ENCODE peak calls at places on chromosomes 12 and 14, in eight cellular contexts. I is endothelial cell of umbilical vein, F is SK-N-MC, M is GM12878, A is HCT116, N is upper lobe of left lung, P is sigmoid colon, T is Panc1. X is an unnamed sample.

GRCh38 chr14:81343166-81343565 is 57.0 kb downstream of the STON2 start:
- DNase-seq in P (no peak), F (no peak), I (no peak), N (no peak), T (no peak), M (no peak), A (no peak), X (no peak)

GRCh38 chr12:113340061-113340460 is 5.2 kb upstream of the SLC8B1 start:
- DNase-seq in N (no peak), I (no peak), F (peak), P (no peak), A (no peak), T (no peak), M (no peak), X (no peak)

GRCh38 chr12:19034937-19035336 is 94.6 kb upstream of the PLEKHA5 start:
- DNase-seq in A (no peak), I (no peak), F (no peak), M (no peak), P (no peak), N (no peak), T (no peak), X (no peak)

GRCh38 chr14:88209273-88209672 is 113.8 kb downstream of the KCNK10 start:
- DNase-seq in N (no peak), M (no peak), F (no peak), P (no peak), I (no peak), T (no peak), A (no peak), X (no peak)

GRCh38 chr14:91202234-91202974 is 42.1 kb downstream of the GPR68 start:
- DNase-seq in P (peak), T (no peak), A (no peak), M (no peak), F (peak), N (peak), I (peak), X (peak)

GRCh38 chr12:19299765-19300164 is 139.5 kb upstream of the AEBP2 start:
- DNase-seq in P (no peak), F (no peak), M (no peak), N (peak), A (peak), I (no peak), T (no peak), X (no peak)

GRCh38 chr12:54983536-54984102 is 943 bp downstream of the TESPA1 start:
- DNase-seq in F (no peak), I (no peak), N (no peak), T (no peak), P (no peak), A (no peak), M (no peak), X (no peak)

GRCh38 chr12:70317781-70318180 is 48.3 kb upstream of the KCNMB4 start:
- DNase-seq in N (no peak), P (no peak), A (no peak), I (no peak), F (no peak), M (peak), T (no peak), X (peak)

GRCh38 chr14:93304771-93305170 is 28.1 kb downstream of the BTBD7 start:
- DNase-seq in P (no peak), M (no peak), I (no peak), N (no peak), A (no peak), T (no peak), F (no peak), X (no peak)

GRCh38 chr14:89065879-89066278 is 241.4 kb downstream of the TTC8 start:
- DNase-seq in P (no peak), F (no peak), N (no peak), I (no peak), M (no peak), A (no peak), T (no peak), X (no peak)

GRCh38 chr12:51428256-51428655 is 3.6 kb downstream of the SLC4A8 start:
- DNase-seq in P (no peak), T (no peak), F (no peak), I (no peak), A (no peak), N (no peak), M (no peak), X (no peak)

GRCh38 chr12:66664076-66664475 is 14.8 kb downstream of the GRIP1 start:
- DNase-seq in N (no peak), M (no peak), A (no peak), T (no peak), P (no peak), F (no peak), I (no peak), X (no peak)

GRCh38 chr14:72644038-72644437 is 249.9 kb downstream of the DPF3 start:
- DNase-seq in P (no peak), M (no peak), N (no peak), I (no peak), T (no peak), A (no peak), F (no peak), X (no peak)

GRCh38 chr12:8665729-8666128 is 3.1 kb upstream of the MFAP5 start:
- DNase-seq in F (peak), M (no peak), I (no peak), N (no peak), A (no peak), T (no peak), P (no peak), X (no peak)

GRCh38 chr12:125140239-125140917 is 75.1 kb downstream of the AACS start:
- DNase-seq in M (no peak), A (no peak), N (no peak), P (no peak), T (no peak), F (no peak), I (no peak), X (no peak)

GRCh38 chr14:34301107-34301734 is 160.8 kb downstream of the SPTSSA start:
- DNase-seq in M (peak), I (peak), P (no peak), N (no peak), A (peak), F (no peak), T (no peak), X (peak)

GRCh38 chr12:107843351-107844311 is 69.1 kb downstream of the ASCL4 start:
- DNase-seq in A (no peak), N (no peak), M (no peak), F (no peak), I (no peak), T (no peak), P (no peak), X (no peak)

GRCh38 chr12:104083769-104084475 is 19.6 kb downstream of the HCFC2 start:
- DNase-seq in M (peak), A (no peak), F (no peak), I (no peak), P (no peak), N (no peak), T (no peak), X (no peak)

GRCh38 chr14:87640553-87640952 is 352.4 kb downstream of the GALC start:
- DNase-seq in M (no peak), F (no peak), A (no peak), I (no peak), P (no peak), T (no peak), N (no peak), X (no peak)

GRCh38 chr14:102046337-102047278 is 40.2 kb downstream of the HSP90AA1 start:
- DNase-seq in N (peak), A (peak), P (peak), M (no peak), T (no peak), F (no peak), I (peak), X (peak)

GRCh38 chr14:81625343-81625742 is 91.7 kb upstream of the SEL1L start:
- DNase-seq in N (no peak), I (no peak), P (no peak), M (no peak), F (peak), T (peak), A (peak), X (no peak)

GRCh38 chr12:75805905-75806304 is 225.7 kb downstream of the PHLDA1 start:
- DNase-seq in T (no peak), F (no peak), A (no peak), I (no peak), M (no peak), P (no peak), N (no peak), X (no peak)

GRCh38 chr12:89087149-89087834 is 265.0 kb downstream of the DUSP6 start:
- DNase-seq in M (no peak), F (no peak), P (no peak), N (no peak), I (peak), A (no peak), T (no peak), X (no peak)

GRCh38 chr14:65299837-65300236 is 112.7 kb upstream of the FUT8 start:
- DNase-seq in M (no peak), T (no peak), N (peak), I (no peak), A (no peak), P (no peak), F (no peak), X (no peak)

GRCh38 chr14:56630707-56631106 is 51.1 kb downstream of the TMEM260 start:
- DNase-seq in A (no peak), F (no peak), I (no peak), P (no peak), M (no peak), T (no peak), N (no peak), X (no peak)

GRCh38 chr14:81519200-81519998 is 14.3 kb downstream of the SEL1L start:
- DNase-seq in I (peak), M (peak), A (no peak), N (peak), F (no peak), T (no peak), P (no peak), X (peak)

GRCh38 chr12:6563448-6564050 is 4.5 kb downstream of the NOP2 start:
- DNase-seq in N (no peak), F (no peak), T (no peak), P (no peak), M (no peak), I (peak), A (no peak), X (no peak)

GRCh38 chr12:120540445-120540844 is 6.3 kb downstream of the RNF10 start:
- DNase-seq in T (no peak), I (peak), A (no peak), F (no peak), P (no peak), M (no peak), N (no peak), X (peak)

GRCh38 chr12:57845478-57846284 is 848 bp downstream of the CTDSP2 start:
- DNase-seq in T (no peak), F (no peak), M (no peak), A (no peak), I (peak), P (peak), N (peak), X (peak)

GRCh38 chr14:25042362-25043299 is 7.3 kb downstream of the STXBP6 start:
- DNase-seq in F (no peak), A (no peak), T (no peak), I (peak), P (no peak), N (no peak), M (no peak), X (no peak)

GRCh38 chr14:100399052-100399849 is 76.1 kb downstream of the SLC25A47 start:
- DNase-seq in N (no peak), A (no peak), T (no peak), M (no peak), P (no peak), I (no peak), F (no peak), X (no peak)

GRCh38 chr14:29799718-29800117 is 127.9 kb downstream of the PRKD1 start:
- DNase-seq in M (peak), A (no peak), P (no peak), F (no peak), I (no peak), N (no peak), T (no peak), X (no peak)
- TF ChIP-seq POLR2AphosphoS5 in M (no peak), A (no peak), P (no peak), F (no peak), I (no peak), N (no peak), T (no peak), X (no peak)

GRCh38 chr12:102539651-102540553 is 59.5 kb upstream of the IGF1 start:
- DNase-seq in F (no peak), I (no peak), N (no peak), A (no peak), T (no peak), P (no peak), M (no peak), X (no peak)
- TF ChIP-seq POLR2AphosphoS5 in F (no peak), I (no peak), N (no peak), A (no peak), T (no peak), P (no peak), M (no peak), X (no peak)

GRCh38 chr14:30223385-30223785 is 295.7 kb upstream of the PRKD1 start:
- DNase-seq in I (peak), P (peak), F (no peak), A (peak), M (no peak), N (peak), T (peak), X (no peak)

GRCh38 chr14:30227436-30227835 is 299.8 kb upstream of the PRKD1 start:
- DNase-seq in P (peak), M (no peak), F (no peak), T (no peak), A (no peak), N (no peak), I (no peak), X (no peak)

GRCh38 chr14:30227871-30228270 is 300.2 kb upstream of the PRKD1 start:
- DNase-seq in I (peak), F (no peak), M (no peak), N (no peak), T (no peak), A (no peak), P (no peak), X (no peak)

GRCh38 chr14:30223966-30224365 is 296.3 kb upstream of the PRKD1 start:
- DNase-seq in I (peak), M (no peak), N (no peak), F (no peak), T (no peak), A (no peak), P (no peak), X (no peak)

DNA sequence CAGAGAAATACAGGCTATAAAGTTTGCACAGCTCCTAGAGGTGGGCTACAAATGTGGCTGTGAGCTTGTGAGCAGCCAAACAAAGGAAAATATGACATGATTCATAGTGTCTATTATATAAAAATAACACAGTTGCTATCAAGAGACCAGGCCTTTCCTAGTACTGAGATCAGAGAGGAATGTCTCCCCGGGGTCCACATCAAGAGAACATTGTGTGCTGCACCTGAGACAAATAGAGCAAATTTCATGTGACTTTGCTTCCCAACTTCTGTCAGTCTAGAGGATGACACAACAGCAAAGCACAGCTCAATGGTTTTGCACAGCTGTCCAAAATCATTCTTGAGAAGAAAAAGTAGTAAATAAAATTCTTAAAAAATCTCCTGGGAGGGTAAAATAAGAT is 297.5 kb upstream of the PRKD1 start:
- DNase-seq in A (no peak), I (peak), N (no peak), M (no peak), T (no peak), F (no peak), P (peak), X (no peak)
- TF ChIP-seq POLR2AphosphoS5 in A (no peak), I (no peak), N (no peak), M (no peak), T (no peak), F (no peak), P (peak), X (no peak)

GRCh38 chr14:68543516-68543915 is 249.4 kb downstream of the ZFP36L1 start:
- DNase-seq in M (no peak), T (no peak), N (no peak), P (no peak), F (no peak), A (no peak), I (no peak), X (no peak)

GRCh38 chr14:68546839-68547238 is 246.0 kb downstream of the ZFP36L1 start:
- DNase-seq in F (no peak), P (no peak), M (no peak), T (no peak), A (no peak), I (no peak), N (no peak), X (no peak)

GRCh38 chr14:68541128-68541896 is 251.6 kb downstream of the ZFP36L1 start:
- DNase-seq in A (no peak), T (no peak), I (no peak), M (no peak), P (no peak), F (no peak), N (no peak), X (no peak)

GRCh38 chr14:68542346-68542745 is 250.5 kb downstream of the ZFP36L1 start:
- DNase-seq in T (no peak), M (no peak), A (no peak), F (no peak), I (no peak), N (no peak), P (no peak), X (no peak)

DNA sequence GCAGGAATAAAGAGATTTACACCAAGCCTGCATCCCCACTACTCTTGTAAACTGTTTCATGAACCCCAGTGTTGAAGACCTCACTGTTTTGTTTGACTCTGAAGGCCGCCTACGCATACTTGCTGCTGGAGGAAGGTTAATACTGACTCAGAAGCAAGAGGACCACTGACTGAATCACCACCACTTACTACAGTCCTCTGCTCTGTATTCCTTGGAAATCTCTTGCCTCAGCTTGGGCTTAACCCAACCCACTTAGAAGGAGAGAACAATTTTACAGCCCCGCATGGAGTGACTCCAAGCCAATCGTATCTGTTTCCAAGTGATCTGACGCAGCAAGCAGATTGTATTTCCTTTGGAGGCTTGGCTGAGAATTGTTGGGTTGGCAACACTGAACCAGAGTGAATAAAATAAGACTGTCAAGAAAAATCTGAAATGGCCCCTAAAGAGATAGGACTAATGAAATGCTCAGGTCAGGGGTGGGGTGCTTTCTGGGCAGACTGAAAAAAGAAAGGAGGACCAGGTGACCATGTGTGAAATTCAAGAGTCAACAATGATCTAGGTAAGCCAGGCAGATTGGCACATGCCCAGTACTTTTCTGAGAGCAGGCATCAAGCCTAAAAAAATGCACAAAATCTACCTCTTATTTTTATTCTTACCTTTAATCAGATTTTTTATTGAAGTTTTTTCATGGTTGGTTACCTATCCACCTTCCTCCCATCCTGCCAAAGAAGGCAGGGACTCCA is 248.5 kb downstream of the ZFP36L1 start:
- DNase-seq in T (no peak), I (peak), P (peak), A (no peak), N (no peak), F (no peak), M (no peak), X (no peak)
- TF ChIP-seq POLR2AphosphoS5 in T (no peak), I (no peak), P (peak), A (peak), N (no peak), F (no peak), M (no peak), X (no peak)

GRCh38 chr12:108895220-108895802 is 15.4 kb downstream of the DAO start:
- DNase-seq in A (no peak), N (no peak), I (no peak), F (no peak), M (no peak), T (no peak), P (no peak), X (no peak)

GRCh38 chr12:108896817-108897216 is 16.9 kb downstream of the DAO start:
- DNase-seq in P (no peak), T (no peak), N (no peak), F (no peak), I (no peak), A (no peak), M (no peak), X (no peak)

GRCh38 chr12:108896331-108896730 is 16.4 kb downstream of the DAO start:
- DNase-seq in F (no peak), A (no peak), M (no peak), I (peak), P (no peak), T (no peak), N (no peak), X (no peak)

DNA sequence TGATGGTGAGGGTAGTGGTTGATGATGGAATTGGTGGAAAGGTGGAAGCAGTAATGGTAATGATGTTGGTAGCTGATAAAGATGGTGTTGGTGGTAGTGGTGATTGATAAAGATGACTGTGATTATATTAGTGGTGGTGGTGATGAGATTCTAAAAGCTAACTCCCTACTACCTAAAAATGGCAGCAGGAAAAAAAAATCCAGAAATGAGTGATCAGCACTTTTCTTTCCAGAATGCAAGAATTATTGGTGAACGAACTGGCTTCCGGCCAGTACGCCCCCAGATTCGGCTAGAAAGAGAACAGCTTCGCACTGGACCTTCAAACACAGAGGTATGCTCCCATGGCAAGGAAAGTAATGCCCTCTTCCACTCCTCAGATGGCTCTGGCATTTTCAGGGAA is 19.3 kb downstream of the DAO start:
- DNase-seq in P (no peak), N (no peak), M (no peak), T (no peak), F (no peak), I (no peak), A (no peak), X (no peak)
- TF ChIP-seq POLR2AphosphoS5 in P (no peak), N (no peak), M (no peak), T (no peak), F (no peak), I (no peak), A (no peak), X (no peak)

DNA sequence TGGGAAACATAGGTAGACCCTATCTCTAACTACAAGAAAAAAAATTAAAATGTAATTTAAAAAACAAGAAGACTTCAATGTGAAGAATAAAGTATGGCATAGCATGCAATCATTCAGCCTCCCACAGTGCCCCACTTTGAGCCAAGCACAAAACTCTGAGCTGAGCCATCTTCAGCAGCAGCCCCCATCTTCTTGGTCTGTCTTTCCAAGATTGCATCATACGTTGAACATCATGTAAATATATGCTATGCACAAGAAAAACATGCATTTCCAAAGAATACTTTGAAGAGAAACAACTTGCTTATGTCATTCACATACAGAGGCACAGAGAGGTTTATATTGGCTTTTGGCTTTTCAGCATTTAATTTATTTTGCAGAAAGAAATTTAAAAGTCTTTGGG is 105.8 kb upstream of the TMPO start:
- DNase-seq in T (no peak), P (no peak), F (no peak), A (no peak), M (no peak), I (no peak), N (no peak), X (no peak)
- TF ChIP-seq POLR2AphosphoS5 in T (no peak), P (no peak), F (no peak), A (no peak), M (no peak), I (no peak), N (no peak), X (no peak)

GRCh38 chr12:26224657-26225056 is 29.3 kb downstream of the SSPN start:
- DNase-seq in I (no peak), F (no peak), T (no peak), M (no peak), P (no peak), A (no peak), N (no peak), X (no peak)
- TF ChIP-seq POLR2AphosphoS5 in I (no peak), F (no peak), T (no peak), M (no peak), P (no peak), A (no peak), N (no peak), X (no peak)